ENCODE peak calls at places on chromosomes 11 and 22, in six cellular contexts. Y, N, E, R, T and O are unnamed samples.

GRCh38 chr11:13221722-13222121 is 55.9 kb upstream of the BMAL1 start:
- DNase-seq in Y (no peak), N (no peak), E (no peak), R (no peak), T (no peak), O (no peak)

GRCh38 chr11:125268611-125269010 is 104.1 kb downstream of the PKNOX2 start:
- DNase-seq in Y (no peak), N (no peak), E (no peak), R (no peak), T (no peak), O (no peak)

GRCh38 chr22:27431896-27432295 is 369.7 kb downstream of the MN1 start:
- DNase-seq in Y (no peak), N (no peak), E (no peak), R (no peak), T (peak; percentile 47), O (no peak)

GRCh38 chr11:103202048-103202651 is 92.9 kb downstream of the DYNC2H1 start:
- DNase-seq in Y (no peak), N (no peak), E (peak; percentile 6), R (no peak), T (peak; percentile 66), O (peak; percentile 23)

GRCh38 chr11:2375341-2375853 is 1.7 kb upstream of the CD81 start:
- DNase-seq in Y (no peak), N (no peak), E (no peak), R (no peak), T (no peak), O (no peak)

GRCh38 chr11:92285776-92286175 is 61.2 kb downstream of the FAT3 start:
- DNase-seq in Y (no peak), N (no peak), E (no peak), R (no peak), T (no peak), O (no peak)

GRCh38 chr11:914747-915493 is 4.3 kb upstream of the CHID1 start:
- DNase-seq in Y (no peak), N (no peak), E (no peak), R (no peak), T (no peak), O (no peak)

GRCh38 chr22:23113067-23113846 is 28.5 kb downstream of the RSPH14 start:
- DNase-seq in Y (no peak), N (no peak), E (peak; percentile 52), R (no peak), T (no peak), O (peak; percentile 84)

GRCh38 chr11:61484541-61484940 is 24.0 kb upstream of the LRRC10B start:
- DNase-seq in Y (no peak), N (no peak), E (no peak), R (no peak), T (no peak), O (no peak)

GRCh38 chr22:30875481-30876215 is 92.9 kb downstream of the MORC2 start:
- DNase-seq in Y (no peak), N (no peak), E (no peak), R (peak; percentile 72), T (peak; percentile 3), O (no peak)

DNA sequence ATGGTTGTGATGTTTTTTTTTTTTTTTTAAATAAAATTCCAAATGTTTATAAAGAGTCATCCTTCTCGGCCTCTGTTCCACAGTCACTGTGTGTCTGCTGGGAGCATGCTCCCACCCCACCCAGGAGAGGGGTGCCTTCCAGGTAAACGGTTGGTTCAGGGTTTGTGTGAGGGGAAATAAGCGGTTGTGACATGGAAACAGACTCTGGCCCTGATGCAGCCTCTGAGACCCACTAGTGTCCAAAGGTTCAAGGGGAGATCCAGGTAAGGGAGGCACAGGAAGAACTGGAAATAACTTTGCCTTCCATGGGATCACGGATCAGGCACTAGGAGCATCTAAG is 6.0 kb upstream of the GAS2L1 start:
- DNase-seq in Y (no peak), N (no peak), E (no peak), R (no peak), T (no peak), O (no peak)
- H3K4me1 ChIP-seq in Y (no peaks in the 10 kb centered on the region), N (no peaks in the 10 kb centered on the region), E (peaks cover 7% of the 10 kb centered on the region), R (peaks cover 13% of the 10 kb centered on the region), T (no peaks in the 10 kb centered on the region), O (no peaks in the 10 kb centered on the region)

GRCh38 chr11:68308068-68308467 is 4.3 kb upstream of the LRP5 start:
- DNase-seq in Y (no peak), N (no peak), E (no peak), R (no peak), T (no peak), O (no peak)
- H3K4me1 ChIP-seq in Y (no peaks in the 10 kb centered on the region), N (no peaks in the 10 kb centered on the region), E (no peaks in the 10 kb centered on the region), R (peaks cover 4% of the 10 kb centered on the region), T (no peaks in the 10 kb centered on the region), O (no peaks in the 10 kb centered on the region)

GRCh38 chr22:20243545-20244249 is 24.4 kb downstream of the RTN4R start:
- DNase-seq in Y (peak; percentile 49), N (peak; percentile 45), E (peak; percentile 91), R (no peak), T (peak; percentile 81), O (peak; percentile 44)
- H3K4me1 ChIP-seq in Y (peaks cover 74% of the 10 kb centered on the region), N (peaks cover 74% of the 10 kb centered on the region), E (peaks cover 16% of the 10 kb centered on the region), R (peaks cover 47% of the 10 kb centered on the region), T (peaks cover 5% of the 10 kb centered on the region), O (peaks cover 23% of the 10 kb centered on the region)

GRCh38 chr11:65790104-65790901 is 3.4 kb downstream of the OVOL1 start:
- DNase-seq in Y (no peak), N (no peak), E (no peak), R (no peak), T (no peak), O (no peak)

GRCh38 chr11:65792456-65792855 is 5.6 kb downstream of the OVOL1 start:
- DNase-seq in Y (no peak), N (no peak), E (no peak), R (peak; percentile 79), T (peak; percentile 43), O (no peak)

GRCh38 chr11:65790902-65791650 is 4.2 kb downstream of the OVOL1 start:
- DNase-seq in Y (no peak), N (no peak), E (no peak), R (no peak), T (no peak), O (no peak)

GRCh38 chr11:65793144-65793581 is 6.3 kb downstream of the OVOL1 start:
- DNase-seq in Y (no peak), N (no peak), E (no peak), R (peak; percentile 84), T (no peak), O (no peak)

GRCh38 chr11:65791719-65792213 is 4.9 kb downstream of the OVOL1 start:
- DNase-seq in Y (peak; percentile 67), N (no peak), E (no peak), R (peak; percentile 81), T (peak; percentile 48), O (peak; percentile 84)
- H3K4me1 ChIP-seq in Y (peaks cover 9% of the 10 kb centered on the region), N (peaks cover 14% of the 10 kb centered on the region), E (no peaks in the 10 kb centered on the region), R (peaks cover 68% of the 10 kb centered on the region), T (no peaks in the 10 kb centered on the region), O (peaks cover 36% of the 10 kb centered on the region)

GRCh38 chr22:20918663-20919220 is 1.5 kb downstream of the CRKL start:
- DNase-seq in Y (no peak), N (no peak), E (peak; percentile 83), R (no peak), T (peak; percentile 42), O (no peak)

GRCh38 chr22:20916916-20917810 is at the start of gene CRKL:
- DNase-seq in Y (peak; percentile 95), N (peak; percentile 94), E (peak; percentile 100), R (peak; percentile 97), T (peak; percentile 99), O (peak; percentile 98)

GRCh38 chr22:20922141-20922751 is 5.0 kb downstream of the CRKL start:
- DNase-seq in Y (no peak), N (no peak), E (no peak), R (no peak), T (peak; percentile 38), O (no peak)

GRCh38 chr22:20919718-20920117 is 2.5 kb downstream of the CRKL start:
- DNase-seq in Y (no peak), N (no peak), E (no peak), R (no peak), T (peak; percentile 37), O (no peak)

DNA sequence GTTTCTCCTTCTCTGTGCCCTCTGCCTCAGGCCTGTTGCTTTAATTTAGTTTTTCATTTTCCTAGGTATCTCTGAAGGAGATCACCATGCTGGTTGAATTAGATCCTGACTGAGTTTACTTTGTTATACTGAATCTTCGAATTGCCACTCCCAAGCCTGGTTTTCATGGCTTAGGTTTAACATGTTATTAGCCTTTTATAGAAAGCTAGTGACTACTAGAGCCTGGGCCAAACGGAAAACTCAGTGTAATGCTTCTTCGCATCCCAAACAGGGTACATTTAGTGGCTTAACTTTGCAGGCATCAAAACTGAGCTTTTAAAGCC is 3.6 kb downstream of the CRKL start:
- DNase-seq in Y (no peak), N (no peak), E (no peak), R (no peak), T (no peak), O (no peak)
- H3K4me1 ChIP-seq in Y (peaks cover 19% of the 10 kb centered on the region), N (peaks cover 69% of the 10 kb centered on the region), E (peaks cover 41% of the 10 kb centered on the region), R (peaks cover 61% of the 10 kb centered on the region), T (peaks cover 20% of the 10 kb centered on the region), O (peaks cover 45% of the 10 kb centered on the region)

DNA sequence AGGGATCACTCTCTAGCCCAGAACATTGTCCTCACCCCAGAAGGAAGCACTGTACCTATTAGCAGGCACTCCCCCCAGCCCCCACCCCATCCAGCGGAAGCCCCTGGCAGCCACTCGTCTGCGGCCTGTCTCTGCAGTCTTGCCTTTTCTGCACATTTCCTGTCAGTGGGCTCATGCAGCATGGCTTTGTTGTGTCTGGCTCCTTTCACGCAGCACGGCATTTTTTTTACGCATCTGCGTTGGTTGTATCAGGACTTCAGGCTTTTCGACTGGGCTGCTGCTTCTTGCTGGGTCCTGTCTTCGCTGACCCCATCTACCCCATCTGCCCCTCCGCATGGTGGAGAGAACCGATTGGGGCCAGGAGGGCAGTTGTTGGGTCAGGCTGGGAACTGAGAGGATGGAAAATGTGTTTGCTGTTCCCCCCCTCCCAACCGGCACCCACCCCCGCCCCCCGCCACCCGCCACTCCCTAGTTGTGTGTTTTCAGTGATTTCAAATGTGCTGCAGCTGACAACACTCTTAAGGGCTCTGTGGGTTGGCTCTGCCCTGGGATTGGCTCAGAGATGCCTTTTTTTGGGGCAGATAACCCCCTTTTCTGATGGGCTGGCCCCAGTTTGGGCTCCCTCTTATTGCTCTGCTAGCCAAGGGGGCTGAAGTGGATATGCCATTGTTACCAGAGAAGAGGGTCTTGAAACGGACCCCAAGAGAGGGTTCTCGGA is 110.0 kb downstream of the KIAA1671 start:
- DNase-seq in Y (peak; percentile 37), N (peak; percentile 76), E (no peak), R (no peak), T (no peak), O (no peak)
- H3K4me1 ChIP-seq in Y (peaks cover 50% of the 10 kb centered on the region), N (peaks cover 59% of the 10 kb centered on the region), E (no peaks in the 10 kb centered on the region), R (peaks cover 8% of the 10 kb centered on the region), T (no peaks in the 10 kb centered on the region), O (no peaks in the 10 kb centered on the region)